ENCODE peak calls at places on chromosomes 4 and X, in four cellular contexts. C is left ventricle myocardium inferior, R is uterus, U is ovary. J is an unnamed sample.

GRCh38 chrX:108464604-108465003 is 25.0 kb downstream of the COL4A5 start:
- DNase-seq in R (no peak), C (no peak), U (no peak), J (no peak)

GRCh38 chr4:31557444-31557843 is 837.3 kb downstream of the PCDH7 start:
- DNase-seq in U (no peak), C (no peak), R (no peak), J (no peak)

GRCh38 chrX:30910124-30910860 is 21.2 kb upstream of the TAB3 start:
- DNase-seq in U (no peak), R (no peak), C (no peak), J (no peak)

GRCh38 chr4:55768291-55768690 is 51.3 kb upstream of the EXOC1L start:
- DNase-seq in R (no peak), C (no peak), U (no peak), J (no peak)

GRCh38 chrX:19625612-19626011 is 110.3 kb upstream of the MAP3K15 start:
- DNase-seq in U (no peak), C (no peak), R (no peak), J (no peak)

GRCh38 chrX:114037515-114037914 is 546.4 kb upstream of the HTR2C start:
- DNase-seq in C (no peak), R (no peak), U (no peak), J (no peak)

GRCh38 chr4:83947111-83947510 is 411.2 kb downstream of the GPAT3 start:
- DNase-seq in R (no peak), C (no peak), U (no peak), J (no peak)

GRCh38 chrX:8755116-8755515 is 23.2 kb upstream of the ANOS1 start:
- DNase-seq in R (no peak), U (no peak), C (no peak), J (no peak)

GRCh38 chr4:2852481-2852881 is 8.8 kb downstream of the ADD1 start:
- DNase-seq in C (peak), U (no peak), R (no peak), J (no peak)

GRCh38 chr4:6502147-6502546 is 29.7 kb upstream of the PPP2R2C start:
- DNase-seq in C (no peak), U (no peak), R (no peak), J (no peak)

GRCh38 chr4:15774020-15774420 is 4.1 kb upstream of the CD38 start:
- DNase-seq in R (no peak), C (no peak), U (no peak), J (no peak)

GRCh38 chr4:41264212-41264611 is 7.5 kb downstream of the UCHL1 start:
- DNase-seq in U (no peak), C (no peak), R (no peak), J (no peak)

GRCh38 chr4:122827899-122828601 is 1.4 kb downstream of the FGF2 start:
- DNase-seq in C (no peak), R (peak), U (peak), J (peak)

GRCh38 chr4:155914782-155915181 is 11.3 kb downstream of the TDO2 start:
- DNase-seq in U (no peak), C (no peak), R (no peak), J (no peak)

GRCh38 chrX:13028871-13029336 is 15.5 kb downstream of the FAM9C start:
- DNase-seq in C (no peak), R (no peak), U (no peak), J (no peak)

GRCh38 chr4:6461301-6462165 is 10.9 kb downstream of the PPP2R2C start:
- DNase-seq in R (no peak), C (no peak), U (no peak), J (peak)

GRCh38 chrX:16882188-16882587 is 12.0 kb upstream of the RBBP7 start:
- DNase-seq in C (peak), U (peak), R (peak), J (no peak)

GRCh38 chr4:118313098-118313497 is 39.7 kb downstream of the PRSS12 start:
- DNase-seq in U (no peak), C (no peak), R (no peak), J (no peak)
- H3K27ac ChIP-seq in U (no peak), C (no peak), R (no peak), J (no peak)

GRCh38 chr4:77415689-77416088 is 189.9 kb upstream of the CXCL13 start:
- DNase-seq in U (no peak), R (no peak), C (no peak), J (no peak)

DNA sequence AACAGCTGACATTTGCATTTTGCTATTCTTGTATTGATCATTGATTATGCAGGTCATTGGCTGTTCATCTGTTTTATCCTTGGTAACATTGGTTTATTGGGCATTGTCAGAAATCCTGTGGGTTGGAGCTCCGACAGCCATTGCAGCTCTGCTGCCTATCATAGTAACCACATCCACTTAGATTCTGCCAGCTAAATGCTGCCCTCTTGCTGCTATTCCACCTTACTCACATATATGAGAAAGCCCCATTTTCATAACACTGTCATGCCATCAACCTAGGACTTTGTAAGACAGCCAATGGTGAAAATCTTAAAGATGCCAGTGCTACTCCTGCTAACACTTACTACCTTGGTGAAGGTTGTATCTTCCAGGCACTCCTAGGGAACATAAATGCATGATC is 187.3 kb upstream of the CXCL13 start:
- DNase-seq in U (no peak), R (no peak), C (no peak), J (no peak)
- TF ChIP-seq CTCF in U (no peak), R (no peak), C (no peak), J (no peak)

GRCh38 chrX:103212749-103213457 is 2.0 kb upstream of the BEX4 start:
- DNase-seq in R (no peak), C (no peak), U (no peak), J (no peak)
- H3K27ac ChIP-seq in R (no peak), C (no peak), U (no peak), J (no peak)

GRCh38 chrX:153956044-153956907 is 11.8 kb upstream of the RENBP start:
- DNase-seq in U (no peak), C (no peak), R (no peak), J (no peak)
- TF ChIP-seq CTCF in U (no peak), C (no peak), R (no peak), J (no peak)

J was measured in sigmoid colon.